ENCODE peak calls at places on chromosomes 1 and 21, in five cellular contexts. One of them, this sample, is unnamed.

GRCh38 chr1:182350839-182351238 is 40.8 kb downstream of the GLUL start:
- DNase-seq in HCT116: no peak
- DNase-seq in fibroblast of lung: no peak
- DNase-seq in hepatocyte: no peak
- DNase-seq in GM23338: no peak
- DNase-seq in this sample: no peak

GRCh38 chr1:23951646-23952095 is 8.0 kb upstream of the PNRC2 start:
- DNase-seq in fibroblast of lung: peak
- DNase-seq in hepatocyte: peak
- DNase-seq in GM23338: no peak
- DNase-seq in HCT116: no peak
- DNase-seq in this sample: no peak

GRCh38 chr1:59276317-59276914 is 20.5 kb upstream of the FGGY start:
- DNase-seq in HCT116: no peak
- DNase-seq in GM23338: no peak
- DNase-seq in hepatocyte: no peak
- DNase-seq in fibroblast of lung: no peak
- DNase-seq in this sample: no peak

GRCh38 chr1:26284597-26285351 is 4.9 kb downstream of the SH3BGRL3 start:
- DNase-seq in fibroblast of lung: peak
- DNase-seq in GM23338: peak
- DNase-seq in hepatocyte: peak
- DNase-seq in HCT116: peak
- DNase-seq in this sample: peak

GRCh38 chr1:154870117-154870571 is at the start of gene KCNN3:
- DNase-seq in hepatocyte: peak
- DNase-seq in GM23338: peak
- DNase-seq in HCT116: peak
- DNase-seq in fibroblast of lung: peak
- DNase-seq in this sample: peak

GRCh38 chr1:241074507-241074906 is 282.5 kb downstream of the RGS7 start:
- DNase-seq in fibroblast of lung: no peak
- DNase-seq in HCT116: no peak
- DNase-seq in hepatocyte: no peak
- DNase-seq in GM23338: peak
- DNase-seq in this sample: no peak

GRCh38 chr1:245881767-245882391 is 625.2 kb downstream of the SMYD3 start:
- DNase-seq in GM23338: no peak
- DNase-seq in fibroblast of lung: no peak
- DNase-seq in HCT116: no peak
- DNase-seq in hepatocyte: no peak
- DNase-seq in this sample: no peak

GRCh38 chr1:201307760-201308499 is 24.6 kb downstream of the PKP1 start:
- DNase-seq in fibroblast of lung: no peak
- DNase-seq in GM23338: no peak
- DNase-seq in HCT116: peak
- DNase-seq in hepatocyte: no peak
- DNase-seq in this sample: no peak

GRCh38 chr21:34924767-34925425 is 124.2 kb downstream of the RUNX1 start:
- DNase-seq in hepatocyte: no peak
- DNase-seq in GM23338: no peak
- DNase-seq in fibroblast of lung: no peak
- DNase-seq in HCT116: no peak
- DNase-seq in this sample: no peak

GRCh38 chr1:116556289-116557006 is 14.4 kb downstream of the CD58 start:
- DNase-seq in HCT116: peak
- DNase-seq in fibroblast of lung: peak
- DNase-seq in GM23338: no peak
- DNase-seq in hepatocyte: peak
- DNase-seq in this sample: no peak

GRCh38 chr1:19086176-19086875 is 123.7 kb downstream of the UBR4 start:
- DNase-seq in HCT116: no peak
- DNase-seq in hepatocyte: no peak
- DNase-seq in fibroblast of lung: no peak
- DNase-seq in GM23338: no peak
- DNase-seq in this sample: no peak

GRCh38 chr1:108511764-108512163 is 48.1 kb upstream of the EEIG2 start:
- DNase-seq in HCT116: no peak
- DNase-seq in hepatocyte: no peak
- DNase-seq in GM23338: no peak
- DNase-seq in fibroblast of lung: no peak
- DNase-seq in this sample: no peak

GRCh38 chr21:31885146-31885545 is 12.3 kb downstream of the HUNK start:
- DNase-seq in HCT116: no peak
- DNase-seq in fibroblast of lung: no peak
- DNase-seq in hepatocyte: no peak
- DNase-seq in GM23338: no peak
- DNase-seq in this sample: no peak

GRCh38 chr1:43067233-43067745 is 104.8 kb downstream of the EBNA1BP2 start:
- DNase-seq in hepatocyte: no peak
- DNase-seq in fibroblast of lung: no peak
- DNase-seq in GM23338: no peak
- DNase-seq in HCT116: no peak
- DNase-seq in this sample: no peak

GRCh38 chr1:154157520-154158306 is 2.8 kb upstream of the NUP210L start:
- DNase-seq in HCT116: no peak
- DNase-seq in hepatocyte: peak
- DNase-seq in fibroblast of lung: peak
- DNase-seq in GM23338: no peak
- DNase-seq in this sample: peak

GRCh38 chr1:46931151-46931550 is 10.1 kb downstream of the CYP4A11 start:
- DNase-seq in fibroblast of lung: no peak
- DNase-seq in HCT116: no peak
- DNase-seq in hepatocyte: no peak
- DNase-seq in GM23338: no peak
- DNase-seq in this sample: no peak

GRCh38 chr1:20194224-20194623 is 7.9 kb upstream of the PLA2G2C start:
- DNase-seq in hepatocyte: no peak
- DNase-seq in fibroblast of lung: no peak
- DNase-seq in HCT116: no peak
- DNase-seq in GM23338: peak
- DNase-seq in this sample: no peak

DNA sequence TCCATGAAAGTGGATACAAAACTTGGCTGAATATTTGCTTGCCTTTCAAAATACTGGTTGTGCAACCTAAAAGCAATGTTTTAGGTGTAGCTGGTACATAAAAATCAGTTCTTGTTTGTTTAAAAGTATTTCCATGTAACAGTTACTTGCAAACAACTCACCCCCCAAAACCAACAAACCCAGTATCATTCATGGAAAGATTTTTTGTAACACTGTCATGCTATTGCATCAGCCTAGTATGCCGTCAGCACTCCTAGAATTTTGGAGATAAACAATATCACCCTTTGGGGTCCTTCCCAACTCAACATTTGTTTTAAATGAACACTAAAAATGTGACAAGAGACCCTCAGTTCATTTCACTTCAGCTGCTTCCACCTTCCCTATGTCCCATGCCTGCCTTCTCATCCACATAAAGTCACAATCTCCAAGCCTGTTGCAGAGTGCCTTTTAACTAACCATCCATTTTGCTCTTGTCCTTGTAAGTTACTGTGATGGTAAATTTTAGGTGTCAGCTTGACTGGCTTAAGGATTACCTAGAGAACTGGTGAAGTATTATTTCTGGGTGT is 425.3 kb downstream of the DUSP10 start:
- DNase-seq in GM23338: no peak
- DNase-seq in HCT116: no peak
- DNase-seq in hepatocyte: no peak
- DNase-seq in fibroblast of lung: peak
- DNase-seq in this sample: no peak
- H2AFZ ChIP-seq in GM23338: peak
- H2AFZ ChIP-seq in HCT116: no peak
- H2AFZ ChIP-seq in hepatocyte: no peak
- H2AFZ ChIP-seq in fibroblast of lung: no peak
- H2AFZ ChIP-seq in this sample: no peak

DNA sequence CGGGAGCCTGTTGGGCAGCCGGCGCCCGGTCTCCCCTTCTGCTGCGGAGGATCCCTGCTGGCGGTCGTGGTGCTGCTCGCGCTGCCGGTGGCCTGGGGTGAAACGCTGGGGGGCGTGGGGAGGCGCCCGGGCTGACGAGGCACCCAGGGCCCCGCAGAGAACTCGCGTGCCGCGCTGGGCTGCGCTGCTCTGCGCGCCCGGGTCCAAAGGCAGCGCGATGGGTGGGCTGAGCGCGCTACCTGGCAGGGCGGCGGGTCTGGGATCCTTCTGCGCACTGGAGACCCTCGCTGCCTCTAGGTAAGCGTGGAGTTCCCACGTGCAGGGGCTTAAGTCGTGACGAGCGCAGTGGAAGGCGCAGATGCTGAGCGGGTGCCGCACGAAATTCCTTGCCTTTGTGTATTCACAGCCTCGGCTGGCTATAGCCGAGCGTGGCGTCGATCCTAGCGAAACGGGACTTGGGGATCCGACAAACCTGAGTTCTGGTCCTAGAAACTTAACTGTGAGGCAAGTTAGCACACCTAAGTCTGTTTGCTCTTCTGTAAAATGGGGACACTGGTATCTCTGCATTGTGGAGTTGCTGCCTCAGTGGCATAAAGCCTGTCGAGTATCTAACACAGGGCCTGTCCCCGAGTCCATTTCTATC is 24.7 kb downstream of the CR1L start:
- DNase-seq in fibroblast of lung: no peak
- DNase-seq in HCT116: no peak
- DNase-seq in hepatocyte: no peak
- DNase-seq in GM23338: no peak
- DNase-seq in this sample: no peak
- TF ChIP-seq EZH2 in fibroblast of lung: peak
- TF ChIP-seq EZH2 in HCT116: no peak
- TF ChIP-seq EZH2 in hepatocyte: no peak
- TF ChIP-seq EZH2 in GM23338: no peak
- TF ChIP-seq EZH2 in this sample: no peak

GRCh38 chr1:31815307-31815645 is 546 bp downstream of the SPOCD1 start:
- DNase-seq in fibroblast of lung: no peak
- DNase-seq in GM23338: no peak
- DNase-seq in HCT116: no peak
- DNase-seq in hepatocyte: no peak
- DNase-seq in this sample: no peak
- H3K4me2 ChIP-seq in fibroblast of lung: no peak
- H3K4me2 ChIP-seq in GM23338: peak
- H3K4me2 ChIP-seq in HCT116: peak
- H3K4me2 ChIP-seq in hepatocyte: peak
- H3K4me2 ChIP-seq in this sample: peak

GRCh38 chr1:11782127-11782708 is 20.2 kb downstream of the C1orf167 start:
- DNase-seq in HCT116: no peak
- DNase-seq in hepatocyte: no peak
- DNase-seq in GM23338: no peak
- DNase-seq in fibroblast of lung: no peak
- DNase-seq in this sample: no peak
- H2AFZ ChIP-seq in HCT116: no peak
- H2AFZ ChIP-seq in hepatocyte: no peak
- H2AFZ ChIP-seq in GM23338: no peak
- H2AFZ ChIP-seq in fibroblast of lung: no peak
- H2AFZ ChIP-seq in this sample: no peak

GRCh38 chr1:2529776-2530500 is at the start of gene HES5:
- DNase-seq in HCT116: no peak
- DNase-seq in hepatocyte: no peak
- DNase-seq in fibroblast of lung: no peak
- DNase-seq in GM23338: peak
- DNase-seq in this sample: peak
- TF ChIP-seq EZH2 in HCT116: no peak
- TF ChIP-seq EZH2 in hepatocyte: peak
- TF ChIP-seq EZH2 in fibroblast of lung: peak
- TF ChIP-seq EZH2 in GM23338: peak
- TF ChIP-seq EZH2 in this sample: peak

This sample was measured in neural progenitor cell.